ENCODE peak calls at places on chromosomes 6 and 20, in eight cellular contexts. Z, Q, L, G, X, R, H and A are unnamed samples.

GRCh38 chr6:36743538-36744441 is 46.2 kb downstream of the RAB44 start:
- DNase-seq in Z (peak; percentile 32), Q (no peak), L (no peak), G (no peak), X (no peak), R (no peak), H (no peak), A (no peak)

GRCh38 chr6:22062807-22063408 is 233.9 kb downstream of the PRL start:
- DNase-seq in Z (no peak), Q (no peak), L (no peak), G (peak; percentile 47), X (no peak), R (no peak), H (no peak), A (peak; percentile 91)

GRCh38 chr6:87879144-87879861 is 168.3 kb upstream of the SPACA1 start:
- DNase-seq in Z (no peak), Q (no peak), L (no peak), G (no peak), X (no peak), R (no peak), H (no peak), A (peak; percentile 60)

GRCh38 chr6:130324657-130325056 is 41.2 kb upstream of the TMEM200A start:
- DNase-seq in Z (no peak), Q (no peak), L (no peak), G (no peak), X (no peak), R (no peak), H (no peak), A (no peak)

GRCh38 chr6:160882741-160883340 is 108.7 kb upstream of the MAP3K4 start:
- DNase-seq in Z (peak; percentile 64), Q (no peak), L (no peak), G (no peak), X (no peak), R (no peak), H (no peak), A (no peak)

GRCh38 chr20:62363920-62364851 is 2.9 kb downstream of the LAMA5 start:
- DNase-seq in Z (peak; percentile 76), Q (no peak), L (no peak), G (no peak), X (peak; percentile 65), R (no peak), H (no peak), A (no peak)

GRCh38 chr6:160661129-160661723 is 2.8 kb downstream of the LPA start:
- DNase-seq in Z (no peak), Q (no peak), L (no peak), G (no peak), X (no peak), R (no peak), H (no peak), A (no peak)

GRCh38 chr6:12890171-12890790 is 173.7 kb downstream of the PHACTR1 start:
- DNase-seq in Z (no peak), Q (no peak), L (no peak), G (peak; percentile 54), X (peak; percentile 33), R (no peak), H (no peak), A (peak; percentile 39)

GRCh38 chr6:136784910-136785746 is 7.1 kb downstream of the MAP3K5 start:
- DNase-seq in Z (peak; percentile 26), Q (no peak), L (peak; percentile 84), G (no peak), X (no peak), R (no peak), H (no peak), A (peak; percentile 82)

GRCh38 chr6:14787274-14787673 is 458.6 kb upstream of the JARID2 start:
- DNase-seq in Z (no peak), Q (no peak), L (no peak), G (no peak), X (no peak), R (no peak), H (no peak), A (peak; percentile 55)

GRCh38 chr6:143397229-143398222 is 53.0 kb downstream of the ADAT2 start:
- DNase-seq in Z (peak; percentile 98), Q (no peak), L (peak; percentile 77), G (peak; percentile 76), X (peak; percentile 96), R (no peak), H (peak; percentile 22), A (no peak)

GRCh38 chr6:1860756-1861369 is 251.1 kb downstream of the FOXC1 start:
- DNase-seq in Z (no peak), Q (no peak), L (no peak), G (no peak), X (no peak), R (no peak), H (no peak), A (peak; percentile 5)

GRCh38 chr6:136889271-136890193 is 32.6 kb upstream of the SLC35D3 start:
- DNase-seq in Z (no peak), Q (no peak), L (no peak), G (no peak), X (no peak), R (no peak), H (no peak), A (no peak)

GRCh38 chr6:43668151-43669028 is 19.2 kb downstream of the MRPS18A start:
- DNase-seq in Z (peak; percentile 63), Q (no peak), L (peak; percentile 82), G (peak; percentile 64), X (peak; percentile 74), R (no peak), H (peak; percentile 36), A (peak; percentile 68)

GRCh38 chr6:399785-400517 is 8.4 kb downstream of the IRF4 start:
- DNase-seq in Z (no peak), Q (no peak), L (no peak), G (peak; percentile 66), X (no peak), R (no peak), H (no peak), A (peak; percentile 74)

GRCh38 chr20:32574296-32575226 is 10.6 kb downstream of the NOL4L start:
- DNase-seq in Z (peak; percentile 88), Q (no peak), L (no peak), G (no peak), X (no peak), R (no peak), H (peak; percentile 60), A (no peak)

GRCh38 chr20:6108330-6108729 is 14.5 kb downstream of the FERMT1 start:
- DNase-seq in Z (no peak), Q (no peak), L (no peak), G (no peak), X (no peak), R (no peak), H (no peak), A (no peak)

GRCh38 chr6:40844241-40844640 is 194.8 kb downstream of the UNC5CL start:
- DNase-seq in Z (no peak), Q (no peak), L (no peak), G (no peak), X (no peak), R (no peak), H (no peak), A (no peak)

GRCh38 chr6:170184324-170184723 is 106.6 kb downstream of the DLL1 start:
- DNase-seq in Z (no peak), Q (no peak), L (no peak), G (peak; percentile 42), X (no peak), R (no peak), H (no peak), A (no peak)

GRCh38 chr6:135904666-135905065 is 53.2 kb downstream of the PDE7B start:
- DNase-seq in Z (peak; percentile 12), Q (no peak), L (no peak), G (no peak), X (no peak), R (no peak), H (no peak), A (no peak)

GRCh38 chr6:130981409-130981808 is 81.6 kb downstream of the EPB41L2 start:
- DNase-seq in Z (no peak), Q (no peak), L (no peak), G (no peak), X (no peak), R (no peak), H (no peak), A (no peak)

GRCh38 chr20:12079490-12079889 is 161.8 kb downstream of the BTBD3 start:
- DNase-seq in Z (no peak), Q (no peak), L (no peak), G (no peak), X (no peak), R (no peak), H (no peak), A (no peak)

GRCh38 chr6:22808466-22808865 is 239.1 kb downstream of the HDGFL1 start:
- DNase-seq in Z (no peak), Q (no peak), L (no peak), G (no peak), X (no peak), R (no peak), H (no peak), A (no peak)